ENCODE peak calls at places on chromosomes 1 and 21, in four cellular contexts. R is natural killer cell, D is endothelial cell, O is mesothelial cell of epicardium. E is an unnamed sample.

GRCh38 chr21:38766987-38767722 is 38.6 kb upstream of the ETS2 start:
- DNase-seq in R (peak; percentile 28), D (no peak), O (no peak), E (no peak)

GRCh38 chr1:232655041-232655745 is 25.3 kb upstream of the SIPA1L2 start:
- DNase-seq in R (no peak), D (no peak), O (no peak), E (no peak)

GRCh38 chr1:54985556-54985955 is 5.1 kb downstream of the TMEM61 start:
- DNase-seq in R (no peak), D (no peak), O (no peak), E (no peak)

GRCh38 chr1:34156739-34157138 is 8.3 kb downstream of the CSMD2 start:
- DNase-seq in R (no peak), D (no peak), O (no peak), E (no peak)

GRCh38 chr1:86546787-86547221 is at the start of gene CLCA4:
- DNase-seq in R (no peak), D (no peak), O (no peak), E (no peak)

GRCh38 chr1:172669011-172669410 is 10.1 kb downstream of the FASLG start:
- DNase-seq in R (no peak), D (no peak), O (no peak), E (no peak)

GRCh38 chr1:33563702-33564101 is 91.3 kb downstream of the ZSCAN20 start:
- DNase-seq in R (no peak), D (no peak), O (no peak), E (no peak)

GRCh38 chr1:48026275-48026674 is 29.1 kb upstream of the TRABD2B start:
- DNase-seq in R (no peak), D (no peak), O (no peak), E (no peak)

GRCh38 chr1:168476588-168477379 is 67.0 kb downstream of the XCL2 start:
- DNase-seq in R (no peak), D (no peak), O (no peak), E (no peak)

GRCh38 chr1:113040041-113040440 is 33.0 kb upstream of the LRIG2 start:
- DNase-seq in R (no peak), D (no peak), O (no peak), E (no peak)

GRCh38 chr1:69982992-69983391 is 222.4 kb downstream of the LRRC40 start:
- DNase-seq in R (no peak), D (no peak), O (no peak), E (no peak)

GRCh38 chr1:26555550-26555981 is 26.0 kb downstream of the RPS6KA1 start:
- DNase-seq in R (no peak), D (no peak), O (no peak), E (no peak)

GRCh38 chr1:47785561-47786271 is 211.5 kb downstream of the TRABD2B start:
- DNase-seq in R (no peak), D (peak; percentile 28), O (no peak), E (no peak)

GRCh38 chr1:67759692-67760029 is 73.6 kb downstream of the GNG12 start:
- DNase-seq in R (no peak), D (no peak), O (no peak), E (no peak)

GRCh38 chr21:14739590-14739989 is 193.5 kb upstream of the SAMSN1 start:
- DNase-seq in R (no peak), D (no peak), O (no peak), E (no peak)

GRCh38 chr21:17930102-17930501 is 110.9 kb upstream of the C21orf91 start:
- DNase-seq in R (no peak), D (no peak), O (no peak), E (no peak)

GRCh38 chr21:16125274-16125673 is 395.5 kb downstream of the USP25 start:
- DNase-seq in R (no peak), D (no peak), O (no peak), E (no peak)

GRCh38 chr21:43603641-43604504 is 55.4 kb downstream of the HSF2BP start:
- DNase-seq in R (no peak), D (no peak), O (no peak), E (no peak)

GRCh38 chr1:47230692-47231313 is 1.2 kb downstream of the TAL1 start:
- DNase-seq in R (peak; percentile 21), D (no peak), O (no peak), E (no peak)

GRCh38 chr21:25424674-25425073 is 182.6 kb downstream of the MRPL39 start:
- DNase-seq in R (no peak), D (no peak), O (no peak), E (no peak)

GRCh38 chr1:199724049-199724448 is 303.5 kb upstream of the NR5A2 start:
- DNase-seq in R (no peak), D (no peak), O (no peak), E (no peak)

GRCh38 chr1:40421694-40422384 is 28.4 kb upstream of the ZFP69B start:
- DNase-seq in R (no peak), D (no peak), O (no peak), E (no peak)

GRCh38 chr1:28392027-28392652 is 22.6 kb downstream of the PHACTR4 start:
- DNase-seq in R (no peak), D (no peak), O (no peak), E (no peak)

GRCh38 chr1:44677201-44677520 is 2.6 kb downstream of the ARMH1 start:
- DNase-seq in R (no peak), D (no peak), O (no peak), E (peak; percentile 51)

GRCh38 chr1:106536741-106537140 is 519.7 kb upstream of the PRMT6 start:
- DNase-seq in R (no peak), D (no peak), O (no peak), E (no peak)

GRCh38 chr1:174858301-174858700 is 141.4 kb upstream of the CACYBP start:
- DNase-seq in R (no peak), D (no peak), O (no peak), E (no peak)

GRCh38 chr1:31095298-31095981 is 29.9 kb upstream of the PUM1 start:
- DNase-seq in R (no peak), D (no peak), O (no peak), E (no peak)

GRCh38 chr1:6962390-6962955 is 177.2 kb downstream of the CAMTA1 start:
- DNase-seq in R (no peak), D (peak; percentile 93), O (no peak), E (no peak)

GRCh38 chr1:85566890-85567289 is 13.7 kb upstream of the CCN1 start:
- DNase-seq in R (no peak), D (no peak), O (no peak), E (no peak)

GRCh38 chr1:36251794-36252481 is 27.7 kb downstream of the THRAP3 start:
- DNase-seq in R (no peak), D (no peak), O (no peak), E (no peak)

GRCh38 chr1:154856049-154856448 is 14.0 kb downstream of the KCNN3 start:
- DNase-seq in R (no peak), D (no peak), O (no peak), E (no peak)

GRCh38 chr1:207917086-207917485 is 6.2 kb upstream of the CD34 start:
- DNase-seq in R (no peak), D (no peak), O (no peak), E (no peak)

DNA sequence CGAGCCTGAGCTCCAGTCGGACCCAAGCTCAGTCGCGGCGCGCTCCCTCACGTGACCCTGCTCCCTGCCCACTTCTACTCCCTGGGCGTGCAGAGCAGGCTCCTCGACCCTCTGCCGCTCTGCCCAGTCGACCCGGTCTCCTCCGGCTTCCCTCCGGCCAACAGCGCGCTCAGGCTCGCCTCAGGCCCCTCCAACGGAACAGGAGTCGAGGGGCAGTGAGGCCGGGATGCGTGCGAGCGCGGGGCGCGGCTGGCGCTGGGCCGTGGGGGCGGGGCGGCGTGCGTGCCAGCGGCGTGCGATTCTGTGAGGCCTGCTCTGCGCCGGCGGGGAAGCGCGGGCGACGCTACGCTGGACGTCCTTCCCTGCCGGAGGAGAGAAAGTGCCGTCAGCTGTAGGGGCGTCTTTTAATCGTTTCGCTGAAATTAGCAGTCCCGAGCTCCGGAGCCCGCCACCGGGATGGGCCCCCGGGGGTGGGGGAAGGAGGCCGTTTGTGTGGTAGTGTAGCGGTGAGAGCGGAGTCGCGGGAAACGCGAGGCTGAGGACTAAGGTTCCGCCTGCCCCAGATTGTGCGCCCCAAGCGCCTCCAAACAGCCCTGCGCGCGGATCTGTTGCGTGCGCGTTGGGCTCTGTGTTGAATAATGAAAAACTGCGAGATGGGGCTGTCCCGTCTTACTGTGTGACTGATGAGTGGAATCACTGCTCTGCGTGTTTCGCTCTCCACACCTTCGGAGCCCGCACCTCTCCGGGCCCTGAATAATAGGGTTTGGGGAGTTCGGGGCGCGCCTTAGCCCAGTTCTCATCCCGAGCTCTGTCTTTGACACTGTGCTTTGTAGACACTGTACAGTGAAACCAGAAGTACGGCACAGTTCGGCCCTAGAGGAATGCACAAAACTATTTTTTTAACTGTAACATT is at the start of gene ACBD6:
- DNase-seq in R (peak; percentile 77), D (peak; percentile 91), O (peak; percentile 79), E (peak; percentile 65)
- TF ChIP-seq CTCF in R (no peak), D (no peak), O (no peak), E (no peak)

GRCh38 chr1:217205578-217205977 is 425.3 kb downstream of the GPATCH2 start:
- DNase-seq in R (no peak), D (no peak), O (no peak), E (no peak)

GRCh38 chr1:217214551-217214950 is 416.3 kb downstream of the GPATCH2 start:
- DNase-seq in R (no peak), D (no peak), O (no peak), E (no peak)

DNA sequence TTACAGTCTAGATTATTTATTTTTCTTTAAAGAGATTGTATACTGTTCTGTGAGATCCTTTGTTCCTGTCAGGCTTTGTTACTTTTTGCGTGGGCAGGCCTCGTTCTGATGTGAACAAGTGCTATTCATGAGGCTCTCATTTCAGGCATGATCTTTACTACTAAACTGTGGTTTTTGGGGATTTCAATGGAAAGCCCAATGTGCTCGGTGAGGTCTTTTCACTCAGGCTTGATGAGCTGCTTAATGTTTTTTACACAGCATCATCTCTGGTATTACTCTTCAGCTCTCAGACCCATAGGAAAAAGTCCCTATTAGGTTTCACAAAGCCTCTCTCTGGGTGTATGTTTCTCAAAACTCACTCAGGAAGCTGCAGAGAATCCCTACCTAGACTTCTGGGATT is 419.4 kb downstream of the GPATCH2 start:
- DNase-seq in R (no peak), D (no peak), O (no peak), E (no peak)
- TF ChIP-seq CTCF in R (no peak), D (no peak), O (no peak), E (no peak)

GRCh38 chr1:92901699-92902405 is 59.4 kb downstream of the DIPK1A start:
- DNase-seq in R (no peak), D (no peak), O (no peak), E (no peak)

GRCh38 chr1:92899780-92900179 is 61.5 kb downstream of the DIPK1A start:
- DNase-seq in R (no peak), D (no peak), O (no peak), E (no peak)

GRCh38 chr1:92900539-92900938 is 60.7 kb downstream of the DIPK1A start:
- DNase-seq in R (no peak), D (no peak), O (no peak), E (no peak)

GRCh38 chr1:92903765-92904164 is 57.5 kb downstream of the DIPK1A start:
- DNase-seq in R (no peak), D (no peak), O (no peak), E (no peak)

GRCh38 chr1:92902406-92902744 is 58.9 kb downstream of the DIPK1A start:
- DNase-seq in R (no peak), D (no peak), O (no peak), E (no peak)
- TF ChIP-seq CTCF in R (no peak), D (no peak), O (no peak), E (no peak)

DNA sequence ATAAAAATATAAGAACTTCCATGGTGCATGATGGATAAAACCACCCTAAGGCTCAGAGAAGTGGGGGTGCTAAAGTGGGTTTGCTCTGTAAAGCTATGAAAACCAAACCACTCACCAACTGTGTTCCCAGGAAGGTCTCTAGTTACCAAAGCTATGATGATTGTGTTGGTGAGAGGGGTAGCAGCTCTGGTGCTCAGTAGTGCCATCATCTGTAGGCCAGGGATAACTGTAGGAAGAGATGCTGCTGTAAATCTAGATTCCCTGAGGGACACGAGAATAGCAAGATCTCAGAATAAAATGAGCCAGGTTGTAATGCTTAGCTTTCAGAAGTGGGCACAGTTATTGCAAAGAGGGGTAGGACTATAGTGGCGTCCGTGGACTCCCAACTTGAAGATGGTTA is 124.5 kb downstream of the GREM2 start:
- DNase-seq in R (no peak), D (no peak), O (no peak), E (no peak)
- TF ChIP-seq CTCF in R (no peak), D (no peak), O (no peak), E (no peak)

E was measured in CD14-positive monocyte.